ENCODE peak calls at places on chromosomes 1 and 21, in seven cellular contexts. V is stomach; L is activated CD4-positive, CD25-positive, alpha-beta regulatory T cell; I is pancreas; U is mucosa of gallbladder; G is psoas muscle; K is A549. F is an unnamed sample.

GRCh38 chr1:244207935-244208244 is 156.8 kb downstream of the ZBTB18 start:
- DNase-seq in V (no peak), U (no peak), I (no peak), L (no peak), K (no peak), G (no peak), F (no peak)

GRCh38 chr1:91795601-91796389 is 90.2 kb downstream of the TGFBR3 start:
- DNase-seq in K (no peak), V (no peak), G (no peak), U (no peak), I (no peak), L (no peak), F (no peak)

GRCh38 chr1:30383131-30383793 is 340.1 kb downstream of the MATN1 start:
- DNase-seq in L (no peak), K (no peak), I (no peak), G (no peak), U (no peak), V (no peak), F (no peak)

GRCh38 chr1:42852608-42852980 is 6.2 kb downstream of the ZNF691 start:
- DNase-seq in I (no peak), G (no peak), K (no peak), L (no peak), V (no peak), U (no peak), F (no peak)

GRCh38 chr21:28805885-28806284 is 186.8 kb downstream of the LTN1 start:
- DNase-seq in V (no peak), L (no peak), I (no peak), K (no peak), G (no peak), U (peak), F (no peak)

GRCh38 chr21:43370091-43370658 is 56.8 kb downstream of the SIK1 start:
- DNase-seq in L (no peak), K (no peak), G (no peak), I (peak), U (no peak), V (no peak), F (no peak)

GRCh38 chr1:41664861-41665640 is 180.6 kb upstream of the EDN2 start:
- DNase-seq in K (peak), V (no peak), G (no peak), U (no peak), L (no peak), I (no peak), F (no peak)

GRCh38 chr1:25707280-25708016 is 90.9 kb downstream of the MAN1C1 start:
- DNase-seq in G (no peak), K (no peak), U (no peak), L (no peak), I (no peak), V (no peak), F (no peak)

GRCh38 chr1:171251042-171251740 is 2.9 kb downstream of the FMO1 start:
- DNase-seq in I (no peak), K (no peak), V (peak), U (peak), G (no peak), L (no peak), F (peak)

GRCh38 chr1:98903261-98903660 is 101.4 kb downstream of the PLPPR5 start:
- DNase-seq in V (no peak), G (no peak), U (no peak), I (no peak), L (no peak), K (peak), F (no peak)

GRCh38 chr21:41156128-41156527 is 11.8 kb upstream of the BACE2 start:
- DNase-seq in L (no peak), K (no peak), U (no peak), I (no peak), V (no peak), G (no peak), F (no peak)

GRCh38 chr21:41926068-41926806 is 27.6 kb downstream of the C2CD2 start:
- DNase-seq in U (peak), I (no peak), G (no peak), V (peak), L (peak), K (no peak), F (no peak)

GRCh38 chr1:198638894-198639319 is at the start of gene PTPRC:
- DNase-seq in I (no peak), K (no peak), U (no peak), L (no peak), V (no peak), G (no peak), F (no peak)

GRCh38 chr1:143735764-143736461 is 235.9 kb downstream of the FAM72C start:
- DNase-seq in G (no peak), U (no peak), V (no peak), K (peak), L (no peak), I (peak), F (no peak)

GRCh38 chr1:61452354-61452990 is 272.5 kb downstream of the TM2D1 start:
- DNase-seq in L (no peak), K (no peak), V (no peak), G (no peak), I (no peak), U (no peak), F (no peak)

GRCh38 chr1:168092566-168093355 is 44.0 kb downstream of the GPR161 start:
- DNase-seq in V (no peak), L (no peak), K (peak), U (no peak), I (no peak), G (no peak), F (no peak)

GRCh38 chr1:76266762-76267161 is 192.2 kb downstream of the ST6GALNAC3 start:
- DNase-seq in G (no peak), K (no peak), V (no peak), U (no peak), I (no peak), L (no peak), F (no peak)

GRCh38 chr1:120178799-120179419 is 2.6 kb upstream of the SEC22B start:
- DNase-seq in K (no peak), I (no peak), L (no peak), G (no peak), V (no peak), U (no peak), F (no peak)

GRCh38 chr1:101567582-101568189 is 330.9 kb downstream of the S1PR1 start:
- DNase-seq in L (no peak), G (no peak), V (peak), U (peak), I (no peak), K (peak), F (peak)

GRCh38 chr1:7886346-7886745 is 33.5 kb upstream of the UTS2 start:
- DNase-seq in G (no peak), U (no peak), I (no peak), L (no peak), K (no peak), V (no peak), F (no peak)

GRCh38 chr1:67888707-67889106 is 55.4 kb upstream of the GNG12 start:
- DNase-seq in L (no peak), U (no peak), G (no peak), K (no peak), V (no peak), I (no peak), F (no peak)

GRCh38 chr1:199808110-199808870 is 219.2 kb upstream of the NR5A2 start:
- DNase-seq in V (no peak), K (peak), I (no peak), U (no peak), G (no peak), L (no peak), F (no peak)

GRCh38 chr21:34992736-34993135 is 56.4 kb downstream of the RUNX1 start:
- DNase-seq in G (peak), V (no peak), U (no peak), L (no peak), I (no peak), K (no peak), F (no peak)

GRCh38 chr21:16419188-16419874 is 689.5 kb downstream of the USP25 start:
- DNase-seq in K (peak), V (peak), U (peak), G (peak), L (no peak), I (peak), F (peak)

GRCh38 chr1:53137729-53138128 is 4.7 kb downstream of the SLC1A7 start:
- DNase-seq in U (no peak), L (no peak), V (peak), I (no peak), G (no peak), K (peak), F (no peak)

GRCh38 chr1:76074321-76075187 is at the start of gene ST6GALNAC3:
- DNase-seq in V (peak), U (peak), K (peak), I (peak), L (peak), G (peak), F (peak)

GRCh38 chr1:224922404-224923164 is 6.9 kb upstream of the DNAH14 start:
- DNase-seq in G (no peak), L (no peak), I (peak), U (no peak), K (peak), V (peak), F (peak)

GRCh38 chr1:245179706-245180105 is 24.9 kb downstream of the KIF26B start:
- DNase-seq in V (no peak), G (no peak), I (no peak), K (no peak), U (no peak), L (no peak), F (peak)

GRCh38 chr1:37112427-37112826 is 78.1 kb upstream of the GRIK3 start:
- DNase-seq in K (no peak), L (no peak), U (no peak), I (no peak), G (no peak), V (no peak), F (no peak)

GRCh38 chr1:239219679-239220078 is 166.7 kb upstream of the CHRM3 start:
- DNase-seq in U (no peak), L (no peak), I (no peak), V (no peak), G (no peak), K (no peak), F (no peak)

GRCh38 chr1:218164930-218165686 is 120.0 kb upstream of the RRP15 start:
- DNase-seq in I (peak), L (no peak), K (peak), G (peak), V (no peak), U (no peak), F (peak)